ENCODE peak calls at places on chromosome 18, in seven cellular contexts. Z, Y, F, D, R, C and N are unnamed samples.

GRCh38 chr18:52046842-52047241 is 293.2 kb upstream of the DCC start:
- DNase-seq in R (no peak), C (no peak), Y (no peak), D (no peak), Z (no peak), F (no peak), N (no peak)

GRCh38 chr18:76452357-76452756 is 42.7 kb downstream of the ZNF516 start:
- DNase-seq in Z (no peak), Y (no peak), F (peak; percentile 3), C (no peak), R (peak; percentile 30), D (no peak), N (no peak)

GRCh38 chr18:13376841-13377351 is 158.3 kb downstream of the LDLRAD4 start:
- DNase-seq in D (no peak), Z (no peak), F (no peak), C (no peak), R (no peak), Y (no peak), N (no peak)

GRCh38 chr18:59478591-59478990 is 119.5 kb upstream of the LMAN1 start:
- DNase-seq in Y (no peak), R (no peak), C (no peak), D (no peak), Z (no peak), F (no peak), N (no peak)

GRCh38 chr18:42707080-42707479 is 408.4 kb downstream of the RIT2 start:
- DNase-seq in Y (no peak), F (no peak), D (no peak), Z (no peak), C (no peak), R (no peak), N (no peak)

GRCh38 chr18:499351-500229 is 911 bp downstream of the COLEC12 start:
- DNase-seq in Z (no peak), Y (peak; percentile 30), F (no peak), D (no peak), C (no peak), R (peak; percentile 61), N (no peak)

GRCh38 chr18:37265382-37265781 is 300.2 kb downstream of the CELF4 start:
- DNase-seq in F (no peak), Y (no peak), D (no peak), Z (no peak), R (no peak), C (no peak), N (no peak)

GRCh38 chr18:24219561-24220317 is 80.9 kb downstream of the CABYR start:
- DNase-seq in F (no peak), C (no peak), D (peak; percentile 78), Z (no peak), R (no peak), Y (no peak), N (no peak)

GRCh38 chr18:51279367-51279984 is 82.0 kb upstream of the MEX3C start:
- DNase-seq in D (no peak), Z (peak; percentile 44), Y (no peak), R (no peak), C (no peak), F (no peak), N (peak; percentile 34)

GRCh38 chr18:50662177-50662576 is 102.3 kb downstream of the MAPK4 start:
- DNase-seq in Y (no peak), C (no peak), R (no peak), D (no peak), Z (no peak), F (no peak), N (no peak)

GRCh38 chr18:64566461-64566860 is 417.6 kb upstream of the LINC00305 start:
- DNase-seq in R (no peak), F (no peak), Z (no peak), D (no peak), C (no peak), Y (no peak), N (no peak)

GRCh38 chr18:26771524-26771923 is 94.0 kb downstream of the AQP4 start:
- DNase-seq in Z (no peak), R (no peak), F (no peak), C (no peak), Y (no peak), D (no peak), N (no peak)
- TF ChIP-seq CTCF in Z (peak; percentile 47), R (peak; percentile 39), F (peak; percentile 29), C (no peak), Y (no peak), D (no peak), N (peak; percentile 52)

DNA sequence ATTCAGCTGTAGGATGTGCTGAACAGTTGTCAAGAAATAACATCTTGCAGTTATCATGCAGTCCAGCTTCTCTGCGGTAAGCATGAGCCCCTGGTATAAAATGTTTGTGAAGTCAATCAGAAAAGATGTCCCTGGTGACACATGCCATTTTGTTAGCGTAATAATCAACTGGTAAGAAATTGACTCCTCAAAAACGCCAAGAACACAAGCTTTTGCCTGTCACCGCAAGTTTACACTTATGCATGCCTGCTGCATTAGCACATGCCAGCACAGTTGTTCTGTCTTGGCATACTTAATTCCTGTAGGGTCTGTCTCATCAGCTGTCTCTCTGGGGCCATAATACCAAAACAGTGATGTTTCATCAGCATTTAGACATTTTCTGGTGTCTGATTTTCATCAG is 524.8 kb upstream of the DSEL start:
- DNase-seq in F (no peak), D (no peak), C (no peak), R (no peak), Z (no peak), Y (no peak), N (no peak)
- H3K4me3 ChIP-seq in F (no peak overlapping the region), D (no peak overlapping the region), C (no peak overlapping the region), R (no peak overlapping the region), Z (no peak overlapping the region), Y (no peak overlapping the region), N (no peak overlapping the region)

GRCh38 chr18:3664563-3665178 is 214.7 kb downstream of the TGIF1 start:
- DNase-seq in R (peak; percentile 55), Y (no peak), C (no peak), F (no peak), Z (no peak), D (no peak), N (no peak)

GRCh38 chr18:3665780-3666525 is 216.0 kb downstream of the TGIF1 start:
- DNase-seq in D (peak; percentile 58), C (peak; percentile 86), F (peak; percentile 78), R (peak; percentile 76), Z (peak; percentile 30), Y (peak; percentile 71), N (peak; percentile 21)

GRCh38 chr18:3665187-3665586 is 215.2 kb downstream of the TGIF1 start:
- DNase-seq in C (no peak), Y (no peak), R (no peak), F (no peak), Z (no peak), D (no peak), N (no peak)

GRCh38 chr18:3667255-3668137 is 217.5 kb downstream of the TGIF1 start:
- DNase-seq in Z (no peak), D (no peak), C (no peak), R (no peak), Y (no peak), F (no peak), N (no peak)

GRCh38 chr18:3666526-3667254 is 216.7 kb downstream of the TGIF1 start:
- DNase-seq in Y (no peak), Z (no peak), D (no peak), R (no peak), F (no peak), C (no peak), N (no peak)
- TF ChIP-seq CTCF in Y (no peak), Z (no peak), D (no peak), R (no peak), F (peak; percentile 10), C (no peak), N (no peak)

GRCh38 chr18:8095947-8096570 is 513.2 kb upstream of the RAB12 start:
- DNase-seq in D (no peak), Y (no peak), Z (no peak), R (peak; percentile 60), F (no peak), C (no peak), N (no peak)
- H3K4me3 ChIP-seq in D (no peak overlapping the region), Y (no peak overlapping the region), Z (no peak overlapping the region), R (no peak overlapping the region), F (no peak overlapping the region), C (no peak overlapping the region), N (no peak overlapping the region)

GRCh38 chr18:63508634-63509033 is 31.9 kb downstream of the SERPINB5 start:
- DNase-seq in C (no peak), Y (no peak), D (no peak), F (no peak), R (no peak), Z (no peak), N (no peak)

GRCh38 chr18:63511285-63511684 is 30.9 kb upstream of the SERPINB12 start:
- DNase-seq in Z (no peak), Y (no peak), F (no peak), R (no peak), C (peak; percentile 17), D (no peak), N (no peak)

GRCh38 chr18:63506336-63506646 is 29.5 kb downstream of the SERPINB5 start:
- DNase-seq in C (no peak), Z (no peak), D (no peak), F (no peak), Y (no peak), R (no peak), N (no peak)

DNA sequence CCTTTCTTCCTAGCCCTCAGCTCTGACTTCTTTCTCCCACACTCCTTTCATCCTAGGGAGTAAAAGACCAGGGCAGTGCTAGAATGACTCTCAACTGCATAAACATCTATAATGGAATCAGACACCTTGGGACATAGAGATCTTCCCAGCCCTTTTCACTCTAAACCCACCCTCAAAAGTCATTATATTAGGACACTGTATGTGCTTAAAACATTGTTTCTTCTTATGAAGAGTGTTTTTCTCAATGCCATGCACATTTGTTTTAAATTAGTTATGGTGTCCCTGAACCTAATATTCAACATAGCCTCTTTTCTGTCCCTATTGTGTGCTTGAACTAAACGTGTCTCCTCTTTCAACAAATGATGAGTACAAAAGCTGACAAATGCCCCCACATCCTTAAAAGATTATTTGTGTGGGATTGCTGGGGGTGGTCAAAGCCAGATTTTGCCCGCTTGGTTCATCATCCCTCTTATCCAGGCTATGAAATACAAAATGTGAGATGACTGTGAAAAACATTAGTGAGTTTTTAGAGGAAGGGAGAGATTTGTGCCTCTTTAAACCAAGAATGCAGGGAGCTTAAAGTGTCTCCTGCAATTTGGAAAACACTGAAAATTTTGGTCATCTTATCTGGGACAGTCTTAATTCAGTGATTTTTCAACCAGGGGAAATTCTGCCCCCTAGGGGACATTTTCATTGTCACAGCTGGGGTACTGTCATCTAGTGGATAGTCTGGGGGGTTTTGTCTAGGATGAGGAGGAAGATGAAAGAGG is 29.0 kb downstream of the SERPINB5 start:
- DNase-seq in R (no peak), Y (no peak), D (no peak), C (peak; percentile 43), F (no peak), Z (no peak), N (no peak)
- TF ChIP-seq CTCF in R (peak; percentile 53), Y (no peak), D (no peak), C (no peak), F (no peak), Z (peak; percentile 67), N (peak; percentile 72)

DNA sequence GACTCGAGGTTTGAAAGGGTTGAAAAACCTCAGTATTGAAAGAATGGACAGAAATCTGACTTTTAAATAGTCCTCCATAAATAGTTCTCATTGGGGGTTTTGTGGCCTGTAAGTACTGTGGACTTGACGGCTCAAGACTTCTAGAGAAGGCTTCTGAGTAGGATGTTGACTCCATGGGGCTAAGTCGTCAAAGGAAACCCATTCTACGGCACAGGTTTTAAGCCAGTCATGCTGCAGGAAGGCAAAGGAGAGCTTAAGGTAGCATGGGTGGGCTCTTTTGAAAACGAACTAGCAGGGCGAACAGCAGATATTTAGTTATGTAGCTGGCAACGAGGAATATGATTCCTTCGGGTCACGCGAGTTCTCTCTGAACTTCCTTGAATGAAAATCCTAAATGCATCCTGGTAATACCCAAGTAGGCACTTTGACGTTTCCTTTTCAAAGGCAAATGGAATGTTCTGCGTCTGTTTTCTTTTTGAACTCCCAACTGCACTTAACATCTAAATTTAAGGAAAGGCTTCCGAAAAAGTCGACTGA is 1.1 kb upstream of the NEDD4L start:
- DNase-seq in R (no peak), Y (no peak), C (no peak), Z (no peak), F (no peak), D (no peak), N (no peak)
- H3K4me3 ChIP-seq in R (peak overlapping the region; percentile 93), Y (peak overlapping the region; percentile 80), C (peak overlapping the region; percentile 94), Z (peak overlapping the region; percentile 64), F (peak overlapping the region; percentile 85), D (peak overlapping the region; percentile 66), N (peak overlapping the region; percentile 88)